ENCODE peak calls at places on chromosomes 2 and 18, in five cellular contexts. H, V, Y, Z and Q are unnamed samples.
A peak's percentile ranks its signal among the peaks of the same experiment; 100 is the strongest.

GRCh38 chr2:108918156-108918845 is 70.7 kb downstream of the EDAR start:
- DNase-seq in H (no peak), V (peak; percentile 12), Y (no peak), Z (no peak), Q (no peak)

GRCh38 chr2:20666114-20666363 is 905 bp upstream of the GDF7 start:
- DNase-seq in H (no peak), V (no peak), Y (no peak), Z (no peak), Q (peak; percentile 76)

GRCh38 chr2:32627441-32627900 is 379 bp upstream of the TTC27 start:
- DNase-seq in H (peak; percentile 72), V (no peak), Y (peak; percentile 51), Z (no peak), Q (peak; percentile 43)

GRCh38 chr2:182444170-182444569 is 17.3 kb upstream of the PDE1A start:
- DNase-seq in H (no peak), V (no peak), Y (no peak), Z (no peak), Q (no peak)

GRCh38 chr2:237412646-237413292 is 1.2 kb downstream of the COL6A3 start:
- DNase-seq in H (no peak), V (no peak), Y (no peak), Z (no peak), Q (no peak)

GRCh38 chr2:143258126-143258892 is 129.1 kb downstream of the ARHGAP15 start:
- DNase-seq in H (no peak), V (no peak), Y (no peak), Z (no peak), Q (no peak)

GRCh38 chr18:48942554-48943261 is 8.1 kb downstream of the SMAD7 start:
- DNase-seq in H (no peak), V (peak; percentile 80), Y (peak; percentile 52), Z (no peak), Q (no peak)

GRCh38 chr18:59927246-59927825 is 27.5 kb downstream of the PMAIP1 start:
- DNase-seq in H (no peak), V (no peak), Y (no peak), Z (no peak), Q (no peak)

GRCh38 chr2:77007668-77008067 is 514.5 kb downstream of the LRRTM4 start:
- DNase-seq in H (no peak), V (no peak), Y (no peak), Z (no peak), Q (no peak)

GRCh38 chr2:225337183-225337582 is 62.3 kb upstream of the NYAP2 start:
- DNase-seq in H (no peak), V (no peak), Y (no peak), Z (no peak), Q (no peak)

GRCh38 chr2:189347540-189347939 is 93.7 kb upstream of the WDR75 start:
- DNase-seq in H (peak; percentile 14), V (peak; percentile 46), Y (no peak), Z (no peak), Q (no peak)

GRCh38 chr18:8751692-8752091 is 46.3 kb downstream of the MTCL1 start:
- DNase-seq in H (no peak), V (no peak), Y (no peak), Z (no peak), Q (no peak)

GRCh38 chr2:121722479-121722878 is 14.2 kb downstream of the NIFK start:
- DNase-seq in H (no peak), V (no peak), Y (no peak), Z (no peak), Q (no peak)

GRCh38 chr2:230685165-230685560 is 27.5 kb upstream of the CAB39 start:
- DNase-seq in H (peak; percentile 14), V (no peak), Y (no peak), Z (no peak), Q (no peak)

GRCh38 chr18:70598406-70598805 is 309.6 kb downstream of the SOCS6 start:
- DNase-seq in H (no peak), V (no peak), Y (no peak), Z (no peak), Q (no peak)

GRCh38 chr2:215718426-215718825 is 282.6 kb upstream of the FN1 start:
- DNase-seq in H (no peak), V (no peak), Y (no peak), Z (no peak), Q (no peak)

GRCh38 chr2:209138079-209138478 is 285.8 kb upstream of the MAP2 start:
- DNase-seq in H (no peak), V (no peak), Y (no peak), Z (no peak), Q (no peak)

GRCh38 chr18:59613903-59614302 is 83.3 kb downstream of the CCBE1 start:
- DNase-seq in H (no peak), V (no peak), Y (no peak), Z (no peak), Q (no peak)

GRCh38 chr2:233034-233433 is 30.8 kb downstream of the SH3YL1 start:
- DNase-seq in H (no peak), V (no peak), Y (no peak), Z (no peak), Q (no peak)

GRCh38 chr2:166375205-166375735 is 474 bp downstream of the SCN9A start:
- DNase-seq in H (no peak), V (peak; percentile 46), Y (no peak), Z (no peak), Q (no peak)

GRCh38 chr2:145488571-145488970 is 968.7 kb upstream of the ZEB2 start:
- DNase-seq in H (no peak), V (no peak), Y (no peak), Z (no peak), Q (no peak)

GRCh38 chr2:197969391-197969893 is 165.0 kb downstream of the PLCL1 start:
- DNase-seq in H (no peak), V (no peak), Y (no peak), Z (no peak), Q (no peak)

GRCh38 chr18:58615150-58616132 is 13.4 kb downstream of the ALPK2 start:
- DNase-seq in H (no peak), V (no peak), Y (no peak), Z (no peak), Q (no peak)

GRCh38 chr2:234292205-234292954 is 204.5 kb downstream of the ARL4C start:
- DNase-seq in H (no peak), V (no peak), Y (no peak), Z (no peak), Q (no peak)

GRCh38 chr2:62706721-62707516 is 1.4 kb downstream of the EHBP1 start:
- DNase-seq in H (no peak), V (no peak), Y (no peak), Z (no peak), Q (no peak)

GRCh38 chr2:225597911-225598310 is 198.4 kb downstream of the NYAP2 start:
- DNase-seq in H (no peak), V (no peak), Y (no peak), Z (no peak), Q (no peak)

GRCh38 chr18:3400567-3401296 is 49.2 kb upstream of the TGIF1 start:
- DNase-seq in H (no peak), V (no peak), Y (no peak), Z (no peak), Q (no peak)

GRCh38 chr18:3395466-3395865 is 54.5 kb upstream of the TGIF1 start:
- DNase-seq in H (no peak), V (peak; percentile 59), Y (no peak), Z (no peak), Q (no peak)

GRCh38 chr18:3397031-3397750 is 52.8 kb upstream of the TGIF1 start:
- DNase-seq in H (peak; percentile 72), V (no peak), Y (no peak), Z (no peak), Q (no peak)

GRCh38 chr18:3394648-3395047 is 55.3 kb upstream of the TGIF1 start:
- DNase-seq in H (no peak), V (no peak), Y (no peak), Z (no peak), Q (no peak)

DNA sequence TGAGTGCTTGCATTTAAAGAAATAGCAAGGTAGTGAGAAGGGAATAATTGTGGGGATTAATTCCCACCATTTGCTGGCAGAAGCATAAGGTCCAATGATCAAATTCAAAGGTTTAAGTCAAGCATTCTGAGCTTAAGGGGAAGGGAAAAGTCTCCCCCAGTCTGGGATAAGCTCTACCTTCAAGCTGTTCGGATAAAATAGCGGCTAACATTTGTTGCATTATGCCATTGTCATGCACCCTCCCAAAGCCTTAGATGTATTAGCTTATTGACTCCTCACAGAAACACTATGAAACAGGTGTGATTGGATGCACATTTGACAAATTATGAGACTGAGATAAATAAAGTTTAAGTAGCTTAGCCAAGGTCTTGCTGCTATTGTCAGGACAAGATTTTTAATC is 52.2 kb upstream of the TGIF1 start:
- DNase-seq in H (no peak), V (no peak), Y (no peak), Z (no peak), Q (no peak)
- H3K27ac ChIP-seq in H (peak overlapping the region; percentile 93), V (no peak overlapping the region), Y (no peak overlapping the region), Z (no peak overlapping the region), Q (no peak overlapping the region)

GRCh38 chr2:98731709-98732349 is 897 bp upstream of the MGAT4A start:
- DNase-seq in H (no peak), V (no peak), Y (no peak), Z (no peak), Q (no peak)
- H3K27ac ChIP-seq in H (peak overlapping the region; percentile 76), V (peak overlapping the region; percentile 81), Y (peak overlapping the region; percentile 85), Z (peak overlapping the region; percentile 74), Q (peak overlapping the region; percentile 92)

GRCh38 chr2:241629762-241630435 is 7.1 kb downstream of the THAP4 start:
- DNase-seq in H (peak; percentile 16), V (no peak), Y (no peak), Z (no peak), Q (no peak)

GRCh38 chr2:241632478-241633325 is 4.3 kb downstream of the THAP4 start:
- DNase-seq in H (no peak), V (no peak), Y (no peak), Z (no peak), Q (no peak)

GRCh38 chr2:241633561-241633960 is 3.4 kb downstream of the THAP4 start:
- DNase-seq in H (no peak), V (no peak), Y (no peak), Z (no peak), Q (no peak)

GRCh38 chr2:241627675-241628074 is 9.3 kb downstream of the THAP4 start:
- DNase-seq in H (no peak), V (no peak), Y (no peak), Z (no peak), Q (no peak)
- H3K27ac ChIP-seq in H (no peak overlapping the region), V (no peak overlapping the region), Y (no peak overlapping the region), Z (no peak overlapping the region), Q (no peak overlapping the region)

GRCh38 chr2:221850076-221850475 is 278.0 kb upstream of the EPHA4 start:
- DNase-seq in H (no peak), V (no peak), Y (no peak), Z (no peak), Q (no peak)

GRCh38 chr2:221848286-221848685 is 276.2 kb upstream of the EPHA4 start:
- DNase-seq in H (no peak), V (no peak), Y (no peak), Z (no peak), Q (no peak)

GRCh38 chr2:221851531-221852045 is 279.5 kb upstream of the EPHA4 start:
- DNase-seq in H (no peak), V (no peak), Y (no peak), Z (no peak), Q (no peak)

GRCh38 chr2:221853297-221853696 is 281.2 kb upstream of the EPHA4 start:
- DNase-seq in H (no peak), V (no peak), Y (no peak), Z (no peak), Q (no peak)
- H3K27ac ChIP-seq in H (no peak overlapping the region), V (no peak overlapping the region), Y (no peak overlapping the region), Z (no peak overlapping the region), Q (no peak overlapping the region)

GRCh38 chr2:88656690-88657089 is 29.4 kb upstream of the EIF2AK3 start:
- DNase-seq in H (no peak), V (no peak), Y (no peak), Z (no peak), Q (no peak)
- H3K27ac ChIP-seq in H (no peak overlapping the region), V (no peak overlapping the region), Y (peak overlapping the region; percentile 95), Z (peak overlapping the region; percentile 27), Q (no peak overlapping the region)

GRCh38 chr2:26002617-26003310 is 20.5 kb upstream of the KIF3C start:
- DNase-seq in H (peak; percentile 41), V (no peak), Y (no peak), Z (no peak), Q (peak; percentile 74)
- H3K27ac ChIP-seq in H (peak overlapping the region; percentile 74), V (no peak overlapping the region), Y (peak overlapping the region; percentile 85), Z (peak overlapping the region; percentile 50), Q (peak overlapping the region; percentile 41)